ENCODE peak calls at places on chromosome 18, in four cellular contexts. V is activated naive CD4-positive, alpha-beta T cell treated with anti-CD3 and anti-CD28 coated beads, Interleukin-2, amount 10 ng/mL, durations not matched to agents 7 days and 5 days; H is T-helper 9 cell; W is EL. T is an unnamed sample.

GRCh38 chr18:61569176-61569892 is 236.1 kb downstream of the CDH20 start:
- DNase-seq in V (no peak), W (peak; percentile 92), H (no peak), T (peak; percentile 93)

GRCh38 chr18:45588831-45589558 is 26.3 kb upstream of the SLC14A2 start:
- DNase-seq in H (no peak), V (no peak), W (peak; percentile 56), T (no peak)

GRCh38 chr18:32431753-32432152 is 38.9 kb downstream of the GAREM1 start:
- DNase-seq in V (no peak), H (no peak), W (no peak), T (no peak)

GRCh38 chr18:68342039-68342659 is 372.8 kb downstream of the TMX3 start:
- DNase-seq in H (no peak), W (no peak), V (no peak), T (no peak)

GRCh38 chr18:34322365-34323289 is 97.9 kb upstream of the NOL4 start:
- DNase-seq in W (no peak), H (no peak), V (no peak), T (peak; percentile 88)

GRCh38 chr18:74029161-74029560 is 118.5 kb downstream of the FBXO15 start:
- DNase-seq in W (no peak), V (no peak), H (no peak), T (no peak)

GRCh38 chr18:14920976-14921375 is 173.0 kb downstream of the ANKRD30B start:
- DNase-seq in W (no peak), H (no peak), V (no peak), T (no peak)

GRCh38 chr18:3015203-3015590 is 2.3 kb upstream of the LPIN2 start:
- DNase-seq in H (no peak), W (peak; percentile 85), V (no peak), T (peak; percentile 38)

GRCh38 chr18:35415511-35416427 is 38.6 kb upstream of the ZNF396 start:
- DNase-seq in V (no peak), W (peak; percentile 20), H (no peak), T (no peak)

GRCh38 chr18:54359233-54359632 is 1.5 kb downstream of the C18orf54 start:
- DNase-seq in W (no peak), V (no peak), H (no peak), T (peak; percentile 40)

GRCh38 chr18:50830544-50830943 is 10.7 kb upstream of the MRO start:
- DNase-seq in V (no peak), W (no peak), H (no peak), T (no peak)

T was measured in astrocyte of the hippocampus.